ENCODE peak calls at places on chromosomes 7 and 10, in nine cellular contexts. F, J, H, G, Y, X, Q, V and I are unnamed samples.

GRCh38 chr7:143416565-143417149 is 8.0 kb upstream of the EPHA1 start:
- DNase-seq in F (peak; percentile 71), J (peak; percentile 42), H (no peak), G (no peak), Y (no peak), X (peak; percentile 56), Q (peak; percentile 78), V (no peak), I (peak; percentile 46)

GRCh38 chr7:961546-962400 is 7.3 kb upstream of the ADAP1 start:
- DNase-seq in F (no peak), J (no peak), H (no peak), G (peak; percentile 28), Y (peak; percentile 27), X (no peak), Q (no peak), V (no peak), I (no peak)

GRCh38 chr10:71771204-71771603 is 2.1 kb downstream of the VSIR start:
- DNase-seq in F (no peak), J (no peak), H (no peak), G (no peak), Y (peak; percentile 42), X (no peak), Q (no peak), V (no peak), I (no peak)

GRCh38 chr10:73251683-73252444 is 580 bp downstream of the MRPS16 start:
- DNase-seq in F (peak; percentile 68), J (no peak), H (no peak), G (no peak), Y (no peak), X (peak; percentile 7), Q (peak; percentile 36), V (no peak), I (peak; percentile 16)

GRCh38 chr7:38232475-38233366 is 40.7 kb downstream of the TARP start:
- DNase-seq in F (no peak), J (no peak), H (no peak), G (peak; percentile 53), Y (peak; percentile 73), X (no peak), Q (no peak), V (no peak), I (no peak)

GRCh38 chr7:5284304-5285281 is 1.9 kb downstream of the SLC29A4 start:
- DNase-seq in F (no peak), J (peak; percentile 75), H (no peak), G (no peak), Y (no peak), X (no peak), Q (peak; percentile 83), V (no peak), I (peak; percentile 84)

GRCh38 chr7:131692131-131692960 is 135.9 kb upstream of the PODXL start:
- DNase-seq in F (no peak), J (peak; percentile 71), H (peak; percentile 3), G (peak; percentile 60), Y (peak; percentile 61), X (peak; percentile 54), Q (peak; percentile 69), V (peak; percentile 10), I (peak; percentile 35)

GRCh38 chr7:158956805-158957506 is 100.6 kb downstream of the DYNC2I1 start:
- DNase-seq in F (no peak), J (no peak), H (no peak), G (no peak), Y (no peak), X (no peak), Q (no peak), V (no peak), I (no peak)

GRCh38 chr7:33739286-33739685 is 166.1 kb upstream of the BMPER start:
- DNase-seq in F (no peak), J (no peak), H (no peak), G (no peak), Y (no peak), X (no peak), Q (no peak), V (no peak), I (no peak)

GRCh38 chr7:155108144-155108901 is 38.2 kb downstream of the HTR5A start:
- DNase-seq in F (no peak), J (no peak), H (no peak), G (no peak), Y (no peak), X (no peak), Q (no peak), V (no peak), I (no peak)

GRCh38 chr10:50992356-50992866 is 81.9 kb upstream of the PRKG1 start:
- DNase-seq in F (no peak), J (no peak), H (no peak), G (no peak), Y (no peak), X (no peak), Q (no peak), V (no peak), I (no peak)

GRCh38 chr7:17301491-17302101 is 3.1 kb downstream of the AHR start:
- DNase-seq in F (peak; percentile 47), J (peak; percentile 46), H (no peak), G (no peak), Y (no peak), X (peak; percentile 77), Q (no peak), V (no peak), I (peak; percentile 51)